ENCODE peak calls at places on chromosomes 1 and 21, in four cellular contexts. One of them, this sample, is unnamed.

GRCh38 chr1:112697781-112698201 is 9.1 kb downstream of the RHOC start:
- DNase-seq in AG09319: no peak
- DNase-seq in astrocyte of the spinal cord: no peak
- DNase-seq in A549: no peak
- DNase-seq in this sample: no peak

GRCh38 chr21:34996304-34997081 is 52.6 kb downstream of the RUNX1 start:
- DNase-seq in astrocyte of the spinal cord: no peak
- DNase-seq in A549: no peak
- DNase-seq in AG09319: peak; percentile 66
- DNase-seq in this sample: peak; percentile 87

GRCh38 chr1:21911205-21912001 is 25.7 kb downstream of the HSPG2 start:
- DNase-seq in AG09319: no peak
- DNase-seq in A549: no peak
- DNase-seq in astrocyte of the spinal cord: no peak
- DNase-seq in this sample: peak; percentile 71

GRCh38 chr1:236018885-236019453 is 45.9 kb downstream of the NID1 start:
- DNase-seq in AG09319: no peak
- DNase-seq in A549: no peak
- DNase-seq in astrocyte of the spinal cord: no peak
- DNase-seq in this sample: peak; percentile 88

GRCh38 chr1:154749078-154749760 is 120.9 kb downstream of the KCNN3 start:
- DNase-seq in AG09319: no peak
- DNase-seq in astrocyte of the spinal cord: peak; percentile 36
- DNase-seq in A549: peak; percentile 67
- DNase-seq in this sample: peak; percentile 61

GRCh38 chr1:163202833-163203451 is at the start of gene RGS5:
- DNase-seq in A549: no peak
- DNase-seq in astrocyte of the spinal cord: peak; percentile 41
- DNase-seq in AG09319: no peak
- DNase-seq in this sample: peak; percentile 68

GRCh38 chr1:91076834-91077233 is 55.0 kb upstream of the ZNF644 start:
- DNase-seq in astrocyte of the spinal cord: no peak
- DNase-seq in A549: no peak
- DNase-seq in AG09319: no peak
- DNase-seq in this sample: no peak

GRCh38 chr1:32393832-32394140 is 455 bp downstream of the BSDC1 start:
- DNase-seq in A549: no peak
- DNase-seq in AG09319: no peak
- DNase-seq in astrocyte of the spinal cord: no peak
- DNase-seq in this sample: no peak

GRCh38 chr1:93829061-93829460 is 49.9 kb downstream of the DNTTIP2 start:
- DNase-seq in AG09319: no peak
- DNase-seq in astrocyte of the spinal cord: no peak
- DNase-seq in A549: no peak
- DNase-seq in this sample: no peak

DNA sequence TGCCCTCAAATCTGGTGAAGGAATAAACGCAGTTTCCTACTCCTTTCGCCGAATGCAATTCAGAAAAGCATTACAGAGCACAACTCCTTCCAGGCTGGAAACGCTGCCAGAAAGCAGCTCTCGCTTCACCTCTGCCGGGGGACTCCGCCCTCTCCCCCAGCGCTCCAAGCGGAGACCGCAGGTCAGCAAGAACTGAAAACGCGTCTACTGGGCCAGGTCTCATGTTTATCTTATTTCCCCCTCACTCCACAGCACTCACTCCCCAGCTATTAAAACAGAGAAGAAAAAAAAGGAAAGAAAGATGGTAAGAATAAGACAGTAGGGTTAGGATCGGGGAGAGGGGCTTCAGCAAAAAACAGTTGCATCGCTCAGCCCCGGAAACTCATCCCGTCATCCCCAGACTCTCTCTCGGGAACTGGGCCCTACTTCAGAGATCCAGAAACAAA is 833 bp upstream of the RCOR3 start:
- DNase-seq in astrocyte of the spinal cord: peak; percentile 86
- DNase-seq in A549: peak; percentile 72
- DNase-seq in AG09319: peak; percentile 40
- DNase-seq in this sample: peak; percentile 79
- TF ChIP-seq CTCF in astrocyte of the spinal cord: no peak
- TF ChIP-seq CTCF in A549: no peak
- TF ChIP-seq CTCF in AG09319: no peak
- TF ChIP-seq CTCF in this sample: peak; percentile 25

GRCh38 chr1:98556521-98557158 is 104.9 kb upstream of the SNX7 start:
- DNase-seq in AG09319: no peak
- DNase-seq in astrocyte of the spinal cord: peak; percentile 6
- DNase-seq in A549: peak; percentile 24
- DNase-seq in this sample: peak; percentile 46
- TF ChIP-seq CTCF in AG09319: peak; percentile 46
- TF ChIP-seq CTCF in astrocyte of the spinal cord: peak; percentile 49
- TF ChIP-seq CTCF in A549: no peak
- TF ChIP-seq CTCF in this sample: peak; percentile 44

GRCh38 chr1:17776426-17776825 is 21.3 kb downstream of the ACTL8 start:
- DNase-seq in AG09319: no peak
- DNase-seq in astrocyte of the spinal cord: no peak
- DNase-seq in A549: no peak
- DNase-seq in this sample: no peak

GRCh38 chr1:17775796-17776195 is 20.7 kb downstream of the ACTL8 start:
- DNase-seq in A549: no peak
- DNase-seq in AG09319: no peak
- DNase-seq in astrocyte of the spinal cord: no peak
- DNase-seq in this sample: no peak

GRCh38 chr1:17774452-17774851 is 19.3 kb downstream of the ACTL8 start:
- DNase-seq in astrocyte of the spinal cord: no peak
- DNase-seq in AG09319: no peak
- DNase-seq in A549: no peak
- DNase-seq in this sample: no peak

GRCh38 chr1:17772580-17773215 is 17.6 kb downstream of the ACTL8 start:
- DNase-seq in AG09319: no peak
- DNase-seq in A549: no peak
- DNase-seq in astrocyte of the spinal cord: no peak
- DNase-seq in this sample: no peak

DNA sequence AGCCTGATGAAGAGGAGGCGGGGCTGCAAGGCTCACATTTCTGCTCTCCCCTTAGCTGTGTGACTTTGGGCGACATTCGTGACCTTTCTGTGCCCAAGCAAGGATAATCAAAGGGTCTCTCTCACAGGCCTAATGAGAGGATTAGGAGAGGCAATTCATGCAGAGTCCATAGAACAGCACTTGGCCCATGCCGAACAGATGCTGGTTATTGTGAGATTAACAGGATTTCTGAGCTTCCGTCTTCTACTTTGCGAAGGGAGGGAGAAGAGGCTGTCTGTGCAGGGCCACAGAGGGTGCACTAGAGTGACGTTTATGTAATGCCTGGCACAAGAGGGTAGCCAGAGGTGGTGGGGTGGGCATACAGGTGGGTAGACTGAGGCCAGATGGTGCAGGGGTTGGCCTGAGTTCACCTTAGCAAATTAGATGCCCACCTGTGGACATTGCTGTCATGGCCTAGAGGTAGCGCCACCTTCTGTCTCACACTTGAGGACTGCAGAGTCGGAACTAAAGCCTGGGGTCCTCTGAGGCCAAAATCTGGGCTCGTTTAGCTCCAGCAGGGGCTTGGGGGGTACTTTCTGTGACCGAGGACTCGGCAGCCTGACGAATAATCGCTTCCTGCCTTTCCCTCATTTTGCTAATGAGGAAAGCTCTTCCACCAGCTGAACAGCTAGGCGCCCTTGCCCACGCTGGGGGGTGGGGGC is 18.6 kb downstream of the ACTL8 start:
- DNase-seq in astrocyte of the spinal cord: no peak
- DNase-seq in A549: no peak
- DNase-seq in AG09319: no peak
- DNase-seq in this sample: no peak
- TF ChIP-seq CTCF in astrocyte of the spinal cord: no peak
- TF ChIP-seq CTCF in A549: no peak
- TF ChIP-seq CTCF in AG09319: no peak
- TF ChIP-seq CTCF in this sample: no peak

GRCh38 chr1:104720701-104721100 is 971.0 kb downstream of the AMY1C start:
- DNase-seq in astrocyte of the spinal cord: no peak
- DNase-seq in AG09319: no peak
- DNase-seq in A549: no peak
- DNase-seq in this sample: no peak
- TF ChIP-seq CTCF in astrocyte of the spinal cord: no peak
- TF ChIP-seq CTCF in AG09319: no peak
- TF ChIP-seq CTCF in A549: no peak
- TF ChIP-seq CTCF in this sample: no peak

GRCh38 chr1:62335656-62336055 is 16.4 kb upstream of the KANK4 start:
- DNase-seq in AG09319: no peak
- DNase-seq in A549: no peak
- DNase-seq in astrocyte of the spinal cord: no peak
- DNase-seq in this sample: no peak
- TF ChIP-seq CTCF in AG09319: no peak
- TF ChIP-seq CTCF in A549: no peak
- TF ChIP-seq CTCF in astrocyte of the spinal cord: no peak
- TF ChIP-seq CTCF in this sample: peak; percentile 2

GRCh38 chr1:9596419-9597123 is 7.9 kb downstream of the TMEM201 start:
- DNase-seq in A549: no peak
- DNase-seq in astrocyte of the spinal cord: no peak
- DNase-seq in AG09319: no peak
- DNase-seq in this sample: no peak
- TF ChIP-seq CTCF in A549: no peak
- TF ChIP-seq CTCF in astrocyte of the spinal cord: no peak
- TF ChIP-seq CTCF in AG09319: no peak
- TF ChIP-seq CTCF in this sample: no peak

GRCh38 chr21:18548249-18548648 is 144.7 kb upstream of the TMPRSS15 start:
- DNase-seq in AG09319: no peak
- DNase-seq in astrocyte of the spinal cord: no peak
- DNase-seq in A549: no peak
- DNase-seq in this sample: no peak
- TF ChIP-seq CTCF in AG09319: no peak
- TF ChIP-seq CTCF in astrocyte of the spinal cord: no peak
- TF ChIP-seq CTCF in A549: no peak
- TF ChIP-seq CTCF in this sample: no peak

This sample was measured in fibroblast of the aortic adventitia.